ENCODE peak calls at places on chromosomes 2 and 18, in six cellular contexts. C is HepG2, V is colonic mucosa, T is iPS DF 6.9, W is endothelial cell of umbilical vein, I is mammary epithelial cell. G is an unnamed sample.

GRCh38 chr2:24986397-24986796 is 14.6 kb upstream of the DNAJC27 start:
- DNase-seq in C (no peak), V (no peak), T (no peak), W (no peak), I (no peak), G (no peak)

GRCh38 chr2:28658369-28658768 is 93.3 kb upstream of the PPP1CB start:
- DNase-seq in C (no peak), V (no peak), T (no peak), W (no peak), I (peak; percentile 46), G (no peak)

GRCh38 chr18:63676526-63676925 is 14.8 kb upstream of the SERPINB3 start:
- DNase-seq in C (no peak), V (no peak), T (no peak), W (no peak), I (peak; percentile 35), G (no peak)

GRCh38 chr18:39969813-39970494 is 1985.1 kb upstream of the PIK3C3 start:
- DNase-seq in C (no peak), V (no peak), T (no peak), W (peak; percentile 97), I (no peak), G (no peak)

GRCh38 chr2:66573866-66574265 is 138.9 kb downstream of the MEIS1 start:
- DNase-seq in C (no peak), V (no peak), T (no peak), W (no peak), I (no peak), G (no peak)

GRCh38 chr2:19868705-19869550 is 32.9 kb downstream of the TTC32 start:
- DNase-seq in C (no peak), V (peak; percentile 62), T (peak; percentile 22), W (no peak), I (no peak), G (peak; percentile 74)

GRCh38 chr2:47237375-47238357 is 82.6 kb upstream of the STPG4 start:
- DNase-seq in C (no peak), V (no peak), T (no peak), W (peak; percentile 63), I (no peak), G (no peak)

GRCh38 chr2:41966431-41966893 is 81.4 kb upstream of the PKDCC start:
- DNase-seq in C (peak; percentile 58), V (peak; percentile 83), T (no peak), W (peak; percentile 93), I (peak; percentile 83), G (no peak)

GRCh38 chr2:17793803-17794349 is 22.4 kb upstream of the MSGN1 start:
- DNase-seq in C (no peak), V (no peak), T (no peak), W (no peak), I (no peak), G (no peak)

GRCh38 chr18:45324489-45325111 is 290.7 kb upstream of the SLC14A2 start:
- DNase-seq in C (no peak), V (peak; percentile 22), T (no peak), W (no peak), I (no peak), G (no peak)

GRCh38 chr2:9668686-9669338 is 38.0 kb upstream of the YWHAQ start:
- DNase-seq in C (no peak), V (no peak), T (no peak), W (no peak), I (no peak), G (no peak)

GRCh38 chr2:107635883-107636282 is 190.8 kb upstream of the RGPD4 start:
- DNase-seq in C (no peak), V (no peak), T (no peak), W (no peak), I (peak; percentile 88), G (no peak)

GRCh38 chr2:29560566-29560965 is 360.8 kb downstream of the ALK start:
- DNase-seq in C (no peak), V (no peak), T (no peak), W (no peak), I (no peak), G (no peak)

GRCh38 chr2:188475945-188476344 is 184.3 kb downstream of the GULP1 start:
- DNase-seq in C (no peak), V (no peak), T (no peak), W (no peak), I (peak; percentile 27), G (no peak)

GRCh38 chr2:188369365-188369764 is 77.7 kb downstream of the GULP1 start:
- DNase-seq in C (peak; percentile 57), V (peak; percentile 36), T (peak; percentile 25), W (peak; percentile 70), I (peak; percentile 56), G (no peak)

GRCh38 chr2:33712674-33713073 is 113.6 kb upstream of the FAM98A start:
- DNase-seq in C (no peak), V (no peak), T (no peak), W (no peak), I (no peak), G (no peak)

GRCh38 chr18:64403784-64404498 is 255.1 kb upstream of the LINC00305 start:
- DNase-seq in C (no peak), V (no peak), T (no peak), W (no peak), I (no peak), G (no peak)

GRCh38 chr2:11420671-11421070 is 45.3 kb downstream of the E2F6 start:
- DNase-seq in C (no peak), V (no peak), T (no peak), W (no peak), I (no peak), G (no peak)

GRCh38 chr18:61797691-61798590 is 94.9 kb downstream of the RNF152 start:
- DNase-seq in C (no peak), V (no peak), T (no peak), W (no peak), I (no peak), G (no peak)

GRCh38 chr2:112788653-112789052 is 4.4 kb upstream of the IL1A start:
- DNase-seq in C (no peak), V (no peak), T (no peak), W (no peak), I (no peak), G (no peak)

GRCh38 chr2:121351521-121352318 is 66.7 kb upstream of the TFCP2L1 start:
- DNase-seq in C (no peak), V (no peak), T (no peak), W (no peak), I (no peak), G (no peak)

GRCh38 chr2:73894877-73895276 is 2.1 kb downstream of the ACTG2 start:
- DNase-seq in C (no peak), V (no peak), T (no peak), W (no peak), I (no peak), G (no peak)

GRCh38 chr2:209145941-209146681 is 277.7 kb upstream of the MAP2 start:
- DNase-seq in C (no peak), V (no peak), T (no peak), W (no peak), I (no peak), G (no peak)

GRCh38 chr18:13726972-13727331 is 479 bp downstream of the RNMT start:
- DNase-seq in C (peak; percentile 43), V (peak; percentile 51), T (no peak), W (no peak), I (peak; percentile 62), G (no peak)

GRCh38 chr2:74632939-74633312 is 15.2 kb downstream of the M1AP start:
- DNase-seq in C (no peak), V (no peak), T (no peak), W (no peak), I (no peak), G (no peak)

GRCh38 chr2:99086385-99086784 is 55.1 kb upstream of the C2orf15 start:
- DNase-seq in C (no peak), V (no peak), T (no peak), W (no peak), I (no peak), G (no peak)

GRCh38 chr18:37251679-37252078 is 313.9 kb downstream of the CELF4 start:
- DNase-seq in C (no peak), V (no peak), T (no peak), W (no peak), I (peak; percentile 44), G (no peak)

GRCh38 chr2:133570547-133570946 is 2.3 kb upstream of the NCKAP5 start:
- DNase-seq in C (no peak), V (no peak), T (no peak), W (no peak), I (no peak), G (no peak)

GRCh38 chr2:240896871-240897692 is 1.1 kb upstream of the MAB21L4 start:
- DNase-seq in C (peak; percentile 68), V (peak; percentile 68), T (no peak), W (no peak), I (peak; percentile 10), G (no peak)

DNA sequence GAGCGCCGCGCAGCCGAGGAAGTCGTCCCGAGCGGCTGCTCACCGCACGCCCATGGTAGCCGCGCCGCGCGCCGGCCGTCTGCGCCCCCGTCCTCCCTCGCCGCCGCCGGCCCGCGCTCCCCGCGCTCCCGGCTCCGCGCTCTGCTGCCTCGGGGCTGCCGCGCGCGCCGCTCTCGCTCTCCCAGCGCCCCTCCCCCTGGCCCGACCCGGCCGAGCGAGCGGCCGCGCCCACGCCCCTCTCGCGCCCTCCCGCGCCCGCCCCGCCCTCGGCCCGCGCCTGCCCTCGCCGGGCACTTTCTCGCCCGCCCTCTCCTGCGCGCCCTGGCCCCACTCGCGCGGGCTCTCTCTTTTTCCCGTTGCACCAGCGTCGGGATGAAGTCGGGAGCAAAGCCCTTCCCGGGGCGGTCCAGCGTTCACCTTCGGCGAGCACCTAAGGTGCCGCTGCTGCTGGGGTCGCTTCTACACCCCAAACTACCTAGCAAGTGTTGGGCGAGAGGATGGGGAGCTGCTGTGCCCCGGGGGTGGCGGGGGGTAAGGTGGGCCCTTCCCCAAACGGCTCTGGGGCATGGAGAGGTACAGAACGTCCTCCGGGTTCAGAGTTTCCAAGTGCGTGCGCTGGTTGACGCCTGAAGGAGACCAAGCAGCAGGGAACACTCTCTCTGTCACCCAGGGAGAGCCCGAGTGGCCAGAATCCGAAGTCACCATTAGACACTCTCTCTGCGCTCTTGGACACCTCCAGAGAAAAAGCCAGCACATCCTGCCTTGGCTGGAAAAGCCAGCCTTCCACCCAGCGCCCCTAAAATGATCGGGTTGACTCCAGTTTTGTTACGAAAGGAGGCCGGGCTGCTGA is at the start of gene COLEC12:
- DNase-seq in C (no peak), V (no peak), T (no peak), W (no peak), I (no peak), G (no peak)
- H3K27ac ChIP-seq in C (no peak within 1 kb of the TSS), V (no peak within 1 kb of the TSS), T (no peak within 1 kb of the TSS), W (no peak within 1 kb of the TSS), I (no peak within 1 kb of the TSS), G (no peak within 1 kb of the TSS)

GRCh38 chr2:159064446-159065301 is 96.2 kb downstream of the TANC1 start:
- DNase-seq in C (peak; percentile 40), V (peak; percentile 32), T (no peak), W (peak; percentile 94), I (peak; percentile 80), G (no peak)
- H3K27ac ChIP-seq in C (no peak overlapping the region), V (peak overlapping the region; percentile 54), T (no peak overlapping the region), W (peak overlapping the region; percentile 54), I (peak overlapping the region; percentile 16), G (no peak overlapping the region)

GRCh38 chr2:53572696-53573095 is 194.9 kb upstream of the CHAC2 start:
- DNase-seq in C (no peak), V (no peak), T (no peak), W (no peak), I (no peak), G (no peak)
- H3K27ac ChIP-seq in C (no peak overlapping the region), V (no peak overlapping the region), T (no peak overlapping the region), W (no peak overlapping the region), I (no peak overlapping the region), G (no peak overlapping the region)

DNA sequence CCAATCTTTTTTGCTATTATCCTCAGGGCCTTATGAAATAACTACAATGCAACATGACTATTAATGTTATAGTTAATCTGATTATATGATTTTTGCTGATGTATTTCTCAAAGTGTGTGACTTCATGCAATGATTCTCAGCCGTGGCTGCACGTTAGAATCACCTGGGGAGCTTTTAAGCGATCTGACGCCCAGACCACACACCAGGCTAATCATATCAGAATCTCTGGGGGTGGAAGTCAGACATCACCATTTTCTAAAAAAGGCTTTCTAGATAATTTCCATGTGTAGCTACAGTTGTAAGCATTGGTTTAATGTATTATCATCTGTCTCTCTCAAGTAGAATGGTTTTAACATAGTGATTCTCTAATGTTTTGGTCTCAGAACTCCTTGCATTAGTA is 5.5 kb upstream of the QPCT start:
- DNase-seq in C (no peak), V (no peak), T (no peak), W (no peak), I (no peak), G (no peak)
- H3K27ac ChIP-seq in C (no peak overlapping the region), V (no peak overlapping the region), T (no peak overlapping the region), W (no peak overlapping the region), I (no peak overlapping the region), G (no peak overlapping the region)

G was measured in naive thymus-derived CD4-positive, alpha-beta T cell.